ENCODE peak calls at places on chromosomes 12 and 14, in nine cellular contexts. One of them, this sample, is unnamed.
A peak's percentile ranks its signal among the peaks of the same experiment; 100 is the strongest.

GRCh38 chr12:68568878-68569569 is 41.7 kb upstream of the RAP1B start:
- DNase-seq in uterus: no peak
- DNase-seq in left ventricle myocardium inferior: no peak
- DNase-seq in H9: no peak
- DNase-seq in heart left ventricle: no peak
- DNase-seq in neural progenitor cell: no peak
- DNase-seq in mammary epithelial cell: no peak
- DNase-seq in cardiac muscle cell: no peak
- DNase-seq in GM12878: no peak
- DNase-seq in this sample: no peak

GRCh38 chr12:58288191-58288590 is 346.8 kb downstream of the ATP23 start:
- DNase-seq in uterus: no peak
- DNase-seq in GM12878: no peak
- DNase-seq in H9: no peak
- DNase-seq in left ventricle myocardium inferior: no peak
- DNase-seq in neural progenitor cell: no peak
- DNase-seq in cardiac muscle cell: no peak
- DNase-seq in mammary epithelial cell: no peak
- DNase-seq in heart left ventricle: peak; percentile 26
- DNase-seq in this sample: no peak

GRCh38 chr14:68584786-68585185 is 208.1 kb downstream of the ZFP36L1 start:
- DNase-seq in mammary epithelial cell: no peak
- DNase-seq in heart left ventricle: no peak
- DNase-seq in H9: no peak
- DNase-seq in neural progenitor cell: no peak
- DNase-seq in cardiac muscle cell: no peak
- DNase-seq in uterus: no peak
- DNase-seq in left ventricle myocardium inferior: no peak
- DNase-seq in GM12878: no peak
- DNase-seq in this sample: no peak

GRCh38 chr12:119156401-119156800 is 22.3 kb upstream of the HSPB8 start:
- DNase-seq in H9: peak; percentile 98
- DNase-seq in uterus: no peak
- DNase-seq in GM12878: no peak
- DNase-seq in left ventricle myocardium inferior: no peak
- DNase-seq in heart left ventricle: peak; percentile 56
- DNase-seq in cardiac muscle cell: no peak
- DNase-seq in neural progenitor cell: peak; percentile 52
- DNase-seq in mammary epithelial cell: no peak
- DNase-seq in this sample: no peak

GRCh38 chr12:105393586-105393985 is 63.1 kb downstream of the C12orf75 start:
- DNase-seq in heart left ventricle: no peak
- DNase-seq in neural progenitor cell: no peak
- DNase-seq in cardiac muscle cell: no peak
- DNase-seq in mammary epithelial cell: no peak
- DNase-seq in left ventricle myocardium inferior: no peak
- DNase-seq in uterus: no peak
- DNase-seq in H9: no peak
- DNase-seq in GM12878: no peak
- DNase-seq in this sample: no peak

GRCh38 chr12:91406920-91407341 is 224.3 kb upstream of the DCN start:
- DNase-seq in mammary epithelial cell: peak; percentile 100
- DNase-seq in left ventricle myocardium inferior: no peak
- DNase-seq in GM12878: peak; percentile 54
- DNase-seq in heart left ventricle: no peak
- DNase-seq in H9: no peak
- DNase-seq in neural progenitor cell: no peak
- DNase-seq in cardiac muscle cell: no peak
- DNase-seq in uterus: no peak
- DNase-seq in this sample: no peak

GRCh38 chr12:101719566-101719965 is 19.7 kb downstream of the SYCP3 start:
- DNase-seq in GM12878: no peak
- DNase-seq in left ventricle myocardium inferior: no peak
- DNase-seq in neural progenitor cell: no peak
- DNase-seq in mammary epithelial cell: no peak
- DNase-seq in heart left ventricle: no peak
- DNase-seq in H9: no peak
- DNase-seq in uterus: no peak
- DNase-seq in cardiac muscle cell: no peak
- DNase-seq in this sample: no peak

GRCh38 chr12:112473056-112473455 is 54.3 kb downstream of the PTPN11 start:
- DNase-seq in heart left ventricle: no peak
- DNase-seq in uterus: no peak
- DNase-seq in H9: no peak
- DNase-seq in cardiac muscle cell: no peak
- DNase-seq in left ventricle myocardium inferior: no peak
- DNase-seq in neural progenitor cell: peak; percentile 23
- DNase-seq in mammary epithelial cell: no peak
- DNase-seq in GM12878: no peak
- DNase-seq in this sample: no peak

GRCh38 chr12:24698972-24699371 is 249.9 kb downstream of the BCAT1 start:
- DNase-seq in mammary epithelial cell: no peak
- DNase-seq in cardiac muscle cell: no peak
- DNase-seq in heart left ventricle: no peak
- DNase-seq in H9: no peak
- DNase-seq in uterus: no peak
- DNase-seq in neural progenitor cell: no peak
- DNase-seq in left ventricle myocardium inferior: no peak
- DNase-seq in GM12878: no peak
- DNase-seq in this sample: no peak

GRCh38 chr12:27463826-27464554 is 17.5 kb downstream of the SMCO2 start:
- DNase-seq in H9: no peak
- DNase-seq in uterus: peak; percentile 70
- DNase-seq in left ventricle myocardium inferior: peak; percentile 81
- DNase-seq in neural progenitor cell: no peak
- DNase-seq in mammary epithelial cell: no peak
- DNase-seq in heart left ventricle: peak; percentile 86
- DNase-seq in cardiac muscle cell: no peak
- DNase-seq in GM12878: no peak
- DNase-seq in this sample: no peak

GRCh38 chr14:95024380-95024779 is 132.9 kb downstream of the DICER1 start:
- DNase-seq in GM12878: no peak
- DNase-seq in cardiac muscle cell: no peak
- DNase-seq in mammary epithelial cell: no peak
- DNase-seq in uterus: no peak
- DNase-seq in neural progenitor cell: no peak
- DNase-seq in left ventricle myocardium inferior: no peak
- DNase-seq in heart left ventricle: no peak
- DNase-seq in H9: no peak
- DNase-seq in this sample: no peak

GRCh38 chr14:99602054-99602787 is 1.8 kb downstream of the CCDC85C start:
- DNase-seq in uterus: no peak
- DNase-seq in cardiac muscle cell: peak; percentile 41
- DNase-seq in heart left ventricle: no peak
- DNase-seq in left ventricle myocardium inferior: no peak
- DNase-seq in mammary epithelial cell: no peak
- DNase-seq in GM12878: no peak
- DNase-seq in H9: no peak
- DNase-seq in neural progenitor cell: peak; percentile 30
- DNase-seq in this sample: no peak

GRCh38 chr14:103385994-103386491 is 828 bp downstream of the MARK3 start:
- DNase-seq in H9: no peak
- DNase-seq in GM12878: no peak
- DNase-seq in neural progenitor cell: peak; percentile 58
- DNase-seq in cardiac muscle cell: peak; percentile 60
- DNase-seq in heart left ventricle: peak; percentile 32
- DNase-seq in left ventricle myocardium inferior: no peak
- DNase-seq in mammary epithelial cell: no peak
- DNase-seq in uterus: no peak
- DNase-seq in this sample: no peak

GRCh38 chr14:100665518-100666032 is 61.1 kb upstream of the DLK1 start:
- DNase-seq in H9: no peak
- DNase-seq in neural progenitor cell: no peak
- DNase-seq in mammary epithelial cell: peak; percentile 17
- DNase-seq in GM12878: no peak
- DNase-seq in heart left ventricle: no peak
- DNase-seq in cardiac muscle cell: no peak
- DNase-seq in left ventricle myocardium inferior: no peak
- DNase-seq in uterus: no peak
- DNase-seq in this sample: no peak

GRCh38 chr12:83896416-83896815 is 1016.2 kb downstream of the SLC6A15 start:
- DNase-seq in GM12878: no peak
- DNase-seq in neural progenitor cell: no peak
- DNase-seq in H9: no peak
- DNase-seq in cardiac muscle cell: no peak
- DNase-seq in heart left ventricle: no peak
- DNase-seq in uterus: no peak
- DNase-seq in mammary epithelial cell: no peak
- DNase-seq in left ventricle myocardium inferior: no peak
- DNase-seq in this sample: no peak
- H3K27ac ChIP-seq in GM12878: no peak overlapping the region
- H3K27ac ChIP-seq in neural progenitor cell: no peak overlapping the region
- H3K27ac ChIP-seq in H9: no peak overlapping the region
- H3K27ac ChIP-seq in cardiac muscle cell: no peak overlapping the region
- H3K27ac ChIP-seq in heart left ventricle: no peak overlapping the region
- H3K27ac ChIP-seq in uterus: no peak overlapping the region
- H3K27ac ChIP-seq in mammary epithelial cell: no peak overlapping the region
- H3K27ac ChIP-seq in left ventricle myocardium inferior: no peak overlapping the region
- H3K27ac ChIP-seq in this sample: no peak overlapping the region

DNA sequence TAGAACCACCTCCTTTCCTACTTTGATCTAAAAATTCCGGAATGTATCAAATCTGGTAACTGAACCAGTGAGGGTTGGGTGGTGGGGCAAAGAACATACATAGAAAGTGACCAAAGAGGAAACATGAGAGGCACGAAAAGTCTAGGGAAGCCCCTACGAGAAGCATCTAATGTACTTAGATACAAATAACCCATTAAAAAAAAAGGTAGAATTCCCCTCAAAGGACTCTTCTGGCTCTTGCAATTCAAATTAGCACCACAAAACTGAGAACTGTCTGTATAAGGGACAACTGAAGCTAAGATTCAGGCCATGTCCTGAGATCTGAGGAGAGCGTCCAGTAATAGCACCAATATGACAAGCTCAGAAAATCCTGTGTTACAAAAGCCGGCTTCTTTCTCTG is 21.4 kb downstream of the MTHFD1 start:
- DNase-seq in mammary epithelial cell: no peak
- DNase-seq in H9: no peak
- DNase-seq in left ventricle myocardium inferior: no peak
- DNase-seq in cardiac muscle cell: no peak
- DNase-seq in heart left ventricle: no peak
- DNase-seq in neural progenitor cell: no peak
- DNase-seq in GM12878: no peak
- DNase-seq in uterus: no peak
- DNase-seq in this sample: no peak
- H3K27ac ChIP-seq in mammary epithelial cell: peak overlapping the region; percentile 44
- H3K27ac ChIP-seq in H9: no peak overlapping the region
- H3K27ac ChIP-seq in left ventricle myocardium inferior: no peak overlapping the region
- H3K27ac ChIP-seq in cardiac muscle cell: no peak overlapping the region
- H3K27ac ChIP-seq in heart left ventricle: no peak overlapping the region
- H3K27ac ChIP-seq in neural progenitor cell: peak overlapping the region; percentile 70
- H3K27ac ChIP-seq in GM12878: peak overlapping the region; percentile 55
- H3K27ac ChIP-seq in uterus: no peak overlapping the region
- H3K27ac ChIP-seq in this sample: peak overlapping the region; percentile 11

GRCh38 chr12:11877102-11877826 is 193.5 kb upstream of the BCL2L14 start:
- DNase-seq in mammary epithelial cell: no peak
- DNase-seq in GM12878: no peak
- DNase-seq in uterus: no peak
- DNase-seq in neural progenitor cell: no peak
- DNase-seq in heart left ventricle: no peak
- DNase-seq in H9: no peak
- DNase-seq in left ventricle myocardium inferior: no peak
- DNase-seq in cardiac muscle cell: no peak
- DNase-seq in this sample: no peak

GRCh38 chr12:11877869-11878780 is 192.6 kb upstream of the BCL2L14 start:
- DNase-seq in cardiac muscle cell: peak; percentile 30
- DNase-seq in GM12878: no peak
- DNase-seq in heart left ventricle: peak; percentile 53
- DNase-seq in left ventricle myocardium inferior: no peak
- DNase-seq in mammary epithelial cell: peak; percentile 92
- DNase-seq in neural progenitor cell: peak; percentile 23
- DNase-seq in H9: no peak
- DNase-seq in uterus: peak; percentile 60
- DNase-seq in this sample: no peak

GRCh38 chr12:11872055-11872454 is 198.7 kb upstream of the BCL2L14 start:
- DNase-seq in heart left ventricle: no peak
- DNase-seq in mammary epithelial cell: no peak
- DNase-seq in neural progenitor cell: no peak
- DNase-seq in GM12878: no peak
- DNase-seq in left ventricle myocardium inferior: no peak
- DNase-seq in cardiac muscle cell: no peak
- DNase-seq in uterus: no peak
- DNase-seq in H9: no peak
- DNase-seq in this sample: no peak

GRCh38 chr12:11876301-11876700 is 194.4 kb upstream of the BCL2L14 start:
- DNase-seq in H9: no peak
- DNase-seq in mammary epithelial cell: no peak
- DNase-seq in left ventricle myocardium inferior: no peak
- DNase-seq in cardiac muscle cell: no peak
- DNase-seq in GM12878: no peak
- DNase-seq in heart left ventricle: no peak
- DNase-seq in uterus: no peak
- DNase-seq in neural progenitor cell: no peak
- DNase-seq in this sample: no peak

GRCh38 chr12:11875414-11875935 is 195.3 kb upstream of the BCL2L14 start:
- DNase-seq in heart left ventricle: no peak
- DNase-seq in uterus: no peak
- DNase-seq in GM12878: no peak
- DNase-seq in cardiac muscle cell: no peak
- DNase-seq in mammary epithelial cell: peak; percentile 85
- DNase-seq in neural progenitor cell: no peak
- DNase-seq in left ventricle myocardium inferior: no peak
- DNase-seq in H9: no peak
- DNase-seq in this sample: no peak
- H3K27ac ChIP-seq in heart left ventricle: no peak overlapping the region
- H3K27ac ChIP-seq in uterus: no peak overlapping the region
- H3K27ac ChIP-seq in GM12878: peak overlapping the region; percentile 49
- H3K27ac ChIP-seq in cardiac muscle cell: no peak overlapping the region
- H3K27ac ChIP-seq in mammary epithelial cell: peak overlapping the region; percentile 49
- H3K27ac ChIP-seq in neural progenitor cell: no peak overlapping the region
- H3K27ac ChIP-seq in left ventricle myocardium inferior: no peak overlapping the region
- H3K27ac ChIP-seq in H9: no peak overlapping the region
- H3K27ac ChIP-seq in this sample: no peak overlapping the region

GRCh38 chr12:110280784-110281548 is at the start of gene ATP2A2:
- DNase-seq in uterus: peak; percentile 85
- DNase-seq in GM12878: peak; percentile 30
- DNase-seq in cardiac muscle cell: peak; percentile 95
- DNase-seq in neural progenitor cell: peak; percentile 97
- DNase-seq in mammary epithelial cell: peak; percentile 87
- DNase-seq in heart left ventricle: peak; percentile 95
- DNase-seq in H9: peak; percentile 87
- DNase-seq in left ventricle myocardium inferior: peak; percentile 90
- DNase-seq in this sample: peak; percentile 74

GRCh38 chr12:110279976-110280783 is 867 bp upstream of the ATP2A2 start:
- DNase-seq in uterus: no peak
- DNase-seq in neural progenitor cell: peak; percentile 27
- DNase-seq in heart left ventricle: peak; percentile 88
- DNase-seq in H9: peak; percentile 65
- DNase-seq in mammary epithelial cell: peak; percentile 67
- DNase-seq in cardiac muscle cell: peak; percentile 34
- DNase-seq in GM12878: no peak
- DNase-seq in left ventricle myocardium inferior: peak; percentile 66
- DNase-seq in this sample: peak; percentile 61

GRCh38 chr12:110279561-110279960 is 1.5 kb upstream of the ATP2A2 start:
- DNase-seq in left ventricle myocardium inferior: no peak
- DNase-seq in H9: no peak
- DNase-seq in uterus: no peak
- DNase-seq in neural progenitor cell: peak; percentile 15
- DNase-seq in mammary epithelial cell: no peak
- DNase-seq in cardiac muscle cell: peak; percentile 40
- DNase-seq in GM12878: no peak
- DNase-seq in heart left ventricle: no peak
- DNase-seq in this sample: no peak

GRCh38 chr12:110278137-110278536 is 2.9 kb upstream of the ATP2A2 start:
- DNase-seq in heart left ventricle: no peak
- DNase-seq in H9: no peak
- DNase-seq in left ventricle myocardium inferior: no peak
- DNase-seq in cardiac muscle cell: no peak
- DNase-seq in neural progenitor cell: no peak
- DNase-seq in GM12878: no peak
- DNase-seq in mammary epithelial cell: no peak
- DNase-seq in uterus: no peak
- DNase-seq in this sample: no peak

GRCh38 chr12:110277705-110278104 is 3.3 kb upstream of the ATP2A2 start:
- DNase-seq in cardiac muscle cell: no peak
- DNase-seq in mammary epithelial cell: no peak
- DNase-seq in left ventricle myocardium inferior: no peak
- DNase-seq in neural progenitor cell: no peak
- DNase-seq in GM12878: no peak
- DNase-seq in H9: no peak
- DNase-seq in uterus: no peak
- DNase-seq in heart left ventricle: no peak
- DNase-seq in this sample: no peak
- H3K27ac ChIP-seq in cardiac muscle cell: peak overlapping the region; percentile 4
- H3K27ac ChIP-seq in mammary epithelial cell: no peak overlapping the region
- H3K27ac ChIP-seq in left ventricle myocardium inferior: peak overlapping the region; percentile 97
- H3K27ac ChIP-seq in neural progenitor cell: no peak overlapping the region
- H3K27ac ChIP-seq in GM12878: no peak overlapping the region
- H3K27ac ChIP-seq in H9: no peak overlapping the region
- H3K27ac ChIP-seq in uterus: no peak overlapping the region
- H3K27ac ChIP-seq in heart left ventricle: peak overlapping the region; percentile 33
- H3K27ac ChIP-seq in this sample: no peak overlapping the region